ENCODE peak calls at places on chromosomes 6 and 20, in six cellular contexts. F is tibial artery, M is fibroblast of the aortic adventitia, S is Peyer's patch, J is choroid plexus epithelial cell, R is spleen. B is an unnamed sample.

GRCh38 chr20:46027245-46027853 is 1.7 kb upstream of the SLC12A5 start:
- DNase-seq in F (no peak), R (no peak), M (peak), J (peak), S (no peak), B (peak)

GRCh38 chr20:36465109-36466080 is 75.9 kb upstream of the MYL9 start:
- DNase-seq in S (peak), M (peak), J (peak), F (peak), R (no peak), B (peak)

GRCh38 chr6:107956586-107957164 is 1.3 kb downstream of the SEC63 start:
- DNase-seq in F (no peak), S (no peak), J (peak), M (peak), R (no peak), B (no peak)

GRCh38 chr20:40160151-40160550 is 528.9 kb downstream of the MAFB start:
- DNase-seq in S (peak), M (peak), F (peak), J (peak), R (no peak), B (peak)

GRCh38 chr6:161218222-161218621 is 55.6 kb downstream of the AGPAT4 start:
- DNase-seq in F (no peak), J (peak), R (no peak), S (no peak), M (no peak), B (no peak)

GRCh38 chr6:80094017-80094416 is 12.5 kb upstream of the BCKDHB start:
- DNase-seq in R (no peak), F (no peak), S (no peak), J (peak), M (peak), B (peak)

GRCh38 chr20:61682998-61683681 is 382.5 kb downstream of the TAF4 start:
- DNase-seq in S (no peak), M (no peak), J (no peak), F (no peak), R (no peak), B (no peak)

GRCh38 chr6:113672691-113673149 is 184.4 kb upstream of the MARCKS start:
- DNase-seq in R (no peak), J (no peak), S (no peak), F (peak), M (peak), B (no peak)

GRCh38 chr20:53517146-53517545 is 76.5 kb downstream of the ZNF217 start:
- DNase-seq in J (peak), F (no peak), S (peak), R (no peak), M (no peak), B (no peak)

GRCh38 chr6:163281661-163282060 is 132.9 kb upstream of the QKI start:
- DNase-seq in J (no peak), R (no peak), F (no peak), M (no peak), S (no peak), B (no peak)

GRCh38 chr6:80690611-80691090 is 584.2 kb downstream of the BCKDHB start:
- DNase-seq in R (no peak), F (no peak), J (no peak), M (peak), S (no peak), B (no peak)

GRCh38 chr6:119514355-119514754 is 164.8 kb upstream of the MAN1A1 start:
- DNase-seq in F (no peak), M (no peak), J (no peak), R (no peak), S (no peak), B (no peak)

GRCh38 chr6:149560736-149561135 is 5.4 kb upstream of the GINM1 start:
- DNase-seq in J (peak), S (no peak), F (no peak), R (no peak), M (no peak), B (peak)

GRCh38 chr6:143607959-143608358 is 69.8 kb upstream of the PHACTR2 start:
- DNase-seq in S (no peak), M (no peak), F (no peak), J (no peak), R (no peak), B (no peak)

GRCh38 chr6:144806222-144806621 is 521.1 kb downstream of the UTRN start:
- DNase-seq in F (no peak), J (no peak), R (no peak), S (no peak), M (no peak), B (no peak)

GRCh38 chr6:148342146-148343027 is at the start of gene SASH1:
- DNase-seq in S (peak), J (peak), M (peak), R (peak), F (peak), B (peak)

GRCh38 chr6:92840246-92840930 is 579.0 kb downstream of the EPHA7 start:
- DNase-seq in F (no peak), M (no peak), J (no peak), R (no peak), S (no peak), B (no peak)

GRCh38 chr6:13272131-13273046 is 55.9 kb downstream of the TBC1D7 start:
- DNase-seq in R (peak), F (peak), S (peak), J (no peak), M (no peak), B (no peak)

GRCh38 chr6:134182528-134182927 is 130.1 kb upstream of the SLC2A12 start:
- DNase-seq in M (no peak), F (no peak), J (no peak), R (no peak), S (no peak), B (no peak)

GRCh38 chr20:44409132-44409600 is 53.7 kb downstream of the HNF4A start:
- DNase-seq in R (peak), M (peak), S (no peak), F (no peak), J (peak), B (no peak)

GRCh38 chr20:34573541-34573940 is 15.0 kb downstream of the MAP1LC3A start:
- DNase-seq in S (no peak), J (no peak), F (no peak), M (no peak), R (no peak), B (no peak)

GRCh38 chr6:158662607-158663464 is 13.0 kb downstream of the SYTL3 start:
- DNase-seq in S (no peak), M (peak), F (no peak), J (peak), R (peak), B (no peak)

GRCh38 chr6:2376429-2377355 is 131.3 kb upstream of the GMDS start:
- DNase-seq in J (no peak), M (no peak), F (peak), S (no peak), R (no peak), B (no peak)

GRCh38 chr6:6748001-6748400 is 159.5 kb downstream of the LY86 start:
- DNase-seq in R (no peak), J (no peak), S (no peak), F (no peak), M (no peak), B (no peak)

GRCh38 chr6:80872194-80872950 is 765.9 kb downstream of the BCKDHB start:
- DNase-seq in S (no peak), M (peak), R (no peak), J (peak), F (peak), B (no peak)

GRCh38 chr6:39203398-39203797 is 25.9 kb downstream of the KCNK5 start:
- DNase-seq in F (no peak), M (no peak), S (no peak), R (no peak), J (no peak), B (no peak)

GRCh38 chr20:51195419-51195901 is 172.6 kb upstream of the KCNG1 start:
- DNase-seq in F (no peak), S (no peak), J (peak), M (no peak), R (no peak), B (no peak)

GRCh38 chr20:44384423-44385027 is 29.0 kb downstream of the HNF4A start:
- DNase-seq in J (peak), M (peak), F (peak), R (peak), S (peak), B (peak)

GRCh38 chr20:24360531-24360930 is 108.9 kb upstream of the SYNDIG1 start:
- DNase-seq in R (no peak), F (no peak), S (no peak), M (no peak), J (no peak), B (no peak)

GRCh38 chr6:166430269-166430668 is 47.5 kb upstream of the MPC1 start:
- DNase-seq in R (no peak), F (no peak), J (no peak), M (no peak), S (peak), B (no peak)

GRCh38 chr6:21937466-21937865 is 343.9 kb downstream of the SOX4 start:
- DNase-seq in M (no peak), J (no peak), R (no peak), F (no peak), S (no peak), B (no peak)

GRCh38 chr6:21931641-21932335 is 338.2 kb downstream of the SOX4 start:
- DNase-seq in M (peak), J (peak), R (no peak), F (no peak), S (no peak), B (no peak)

GRCh38 chr6:21935142-21935541 is 341.6 kb downstream of the SOX4 start:
- DNase-seq in F (no peak), J (no peak), R (no peak), M (no peak), S (no peak), B (no peak)

GRCh38 chr6:21933351-21933750 is 339.8 kb downstream of the SOX4 start:
- DNase-seq in M (no peak), J (no peak), F (no peak), S (no peak), R (no peak), B (no peak)

GRCh38 chr6:21935561-21936028 is 342.0 kb downstream of the SOX4 start:
- DNase-seq in S (peak), J (peak), F (no peak), R (no peak), M (peak), B (no peak)
- TF ChIP-seq CTCF in S (no peak), J (peak), F (no peak), R (peak), M (peak), B (peak)

GRCh38 chr6:70108230-70108629 is 194.7 kb downstream of the COL9A1 start:
- DNase-seq in F (no peak), R (no peak), M (peak), J (peak), S (no peak), B (peak)

GRCh38 chr6:70099732-70100131 is 203.2 kb downstream of the COL9A1 start:
- DNase-seq in J (no peak), M (no peak), R (no peak), S (no peak), F (no peak), B (no peak)

GRCh38 chr6:70103798-70104197 is 199.1 kb downstream of the COL9A1 start:
- DNase-seq in J (peak), S (no peak), R (no peak), F (no peak), M (no peak), B (no peak)
- TF ChIP-seq CTCF in J (peak), S (no peak), R (no peak), F (no peak), M (peak), B (peak)

GRCh38 chr20:4289875-4290274 is 274.5 kb upstream of the RNF24 start:
- DNase-seq in M (no peak), J (no peak), R (no peak), F (no peak), S (no peak), B (no peak)
- TF ChIP-seq CTCF in M (no peak), J (peak), R (no peak), F (no peak), S (no peak), B (no peak)

DNA sequence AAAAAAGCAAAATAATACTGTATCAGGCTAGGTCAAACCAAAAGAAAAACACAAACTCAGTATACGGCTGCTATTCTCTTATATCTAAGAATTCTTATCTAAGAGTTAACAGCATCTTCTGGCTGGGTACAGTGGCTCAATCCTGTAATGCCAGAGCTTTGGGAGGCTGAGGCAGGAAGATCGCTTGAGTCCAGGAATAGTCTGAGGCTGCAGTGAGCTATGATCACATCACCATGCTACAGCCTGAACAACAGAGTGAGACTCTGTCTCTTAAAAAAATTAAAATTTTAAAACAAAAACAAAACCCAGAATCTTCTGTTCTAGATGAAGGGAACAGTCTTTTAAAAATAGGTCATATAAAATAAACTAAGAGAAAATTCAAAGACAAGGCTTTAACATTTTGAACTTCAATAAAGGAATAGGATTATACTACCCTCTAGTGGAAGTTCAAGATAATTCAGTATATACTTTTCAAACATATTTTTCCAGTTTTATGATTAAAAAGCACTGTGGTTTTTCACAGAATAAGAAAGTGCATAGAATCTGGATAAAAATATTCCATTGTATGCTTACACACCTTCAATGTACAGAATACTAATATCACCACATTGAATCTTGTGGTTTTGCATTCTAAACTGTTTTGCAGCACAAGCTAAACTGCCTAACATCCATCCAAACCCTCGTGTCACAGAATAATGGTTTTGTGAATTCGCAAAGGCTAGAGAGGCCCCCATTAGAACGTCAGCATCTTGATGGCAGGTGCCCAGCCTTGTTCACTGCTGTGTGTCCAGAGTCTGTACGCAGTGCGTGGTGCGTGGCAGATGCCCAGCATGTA is 39.3 kb downstream of the DTNBP1 start:
- DNase-seq in R (no peak), S (no peak), M (peak), F (no peak), J (peak), B (no peak)
- TF ChIP-seq CTCF in R (peak), S (peak), M (peak), F (peak), J (peak), B (peak)

DNA sequence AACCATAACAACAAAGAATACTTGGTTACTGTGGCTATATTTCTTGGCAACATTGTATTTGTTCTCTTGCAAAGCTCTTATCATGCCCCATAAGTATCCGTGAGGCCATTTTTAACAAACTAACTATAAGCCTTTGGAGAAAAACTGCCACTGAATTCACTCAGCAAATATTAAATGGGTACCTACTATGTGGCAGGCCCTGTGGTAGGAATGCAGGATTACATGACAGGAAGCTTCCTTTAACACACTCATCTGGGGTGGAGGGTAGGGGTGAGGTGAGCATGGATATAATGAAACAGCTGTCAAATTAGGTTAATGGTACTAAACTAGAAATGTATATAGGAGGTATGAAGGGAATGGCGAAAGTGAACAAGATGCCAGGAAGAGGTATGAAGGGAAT is 504.8 kb downstream of the MEI4 start:
- DNase-seq in M (no peak), J (no peak), R (no peak), S (no peak), F (no peak), B (no peak)
- TF ChIP-seq CTCF in M (no peak), J (no peak), R (no peak), S (no peak), F (no peak), B (no peak)